ENCODE peak calls at places on chromosomes 2 and 18, in nine cellular contexts. J is endothelial cell, A is GM13977, Q is GM13976, S is HFF-Myc, D is psoas muscle, F is H9, Y is AG04449, R is ovary. K is an unnamed sample.

GRCh38 chr2:232789067-232789466 is 12.7 kb upstream of the KCNJ13 start:
- DNase-seq in J (no peak), A (no peak), Q (no peak), S (no peak), D (no peak), F (no peak), Y (no peak), R (no peak), K (no peak)

GRCh38 chr2:20390524-20391123 is 40.0 kb upstream of the PUM2 start:
- DNase-seq in J (no peak), A (no peak), Q (no peak), S (no peak), D (no peak), F (no peak), Y (no peak), R (no peak), K (no peak)

GRCh38 chr2:16330012-16330411 is 335.6 kb downstream of the CYRIA start:
- DNase-seq in J (no peak), A (no peak), Q (no peak), S (no peak), D (no peak), F (no peak), Y (no peak), R (no peak), K (no peak)

GRCh38 chr18:7565677-7566076 is 1.4 kb upstream of the PTPRM start:
- DNase-seq in J (no peak), A (no peak), Q (no peak), S (no peak), D (no peak), F (no peak), Y (no peak), R (no peak), K (no peak)

GRCh38 chr2:4591261-4591660 is 887.9 kb downstream of the DCDC2C start:
- DNase-seq in J (no peak), A (no peak), Q (no peak), S (no peak), D (no peak), F (no peak), Y (no peak), R (no peak), K (no peak)

GRCh38 chr2:101080214-101081068 is 70.7 kb downstream of the TBC1D8 start:
- DNase-seq in J (no peak), A (no peak), Q (no peak), S (no peak), D (peak; percentile 30), F (no peak), Y (no peak), R (no peak), K (no peak)

GRCh38 chr2:236101311-236101950 is 66.8 kb downstream of the GBX2 start:
- DNase-seq in J (no peak), A (no peak), Q (no peak), S (no peak), D (no peak), F (peak; percentile 56), Y (no peak), R (no peak), K (no peak)

GRCh38 chr2:228847684-228848083 is 423.4 kb downstream of the PID1 start:
- DNase-seq in J (no peak), A (no peak), Q (no peak), S (no peak), D (no peak), F (no peak), Y (no peak), R (no peak), K (no peak)

GRCh38 chr2:77807531-77808215 is 285.5 kb upstream of the LRRTM4 start:
- DNase-seq in J (no peak), A (no peak), Q (no peak), S (no peak), D (no peak), F (no peak), Y (no peak), R (no peak), K (peak; percentile 13)

GRCh38 chr2:42905341-42906114 is 113.1 kb upstream of the HAAO start:
- DNase-seq in J (no peak), A (no peak), Q (no peak), S (no peak), D (peak; percentile 44), F (no peak), Y (no peak), R (no peak), K (peak; percentile 59)

GRCh38 chr2:219099319-219099718 is 38.6 kb upstream of the IHH start:
- DNase-seq in J (no peak), A (no peak), Q (no peak), S (no peak), D (no peak), F (no peak), Y (peak; percentile 28), R (no peak), K (no peak)

GRCh38 chr2:238287702-238288649 is at the start of gene PER2:
- DNase-seq in J (peak; percentile 49), A (peak; percentile 50), Q (peak; percentile 60), S (peak; percentile 60), D (peak; percentile 70), F (peak; percentile 66), Y (peak; percentile 69), R (peak; percentile 76), K (peak; percentile 75)

DNA sequence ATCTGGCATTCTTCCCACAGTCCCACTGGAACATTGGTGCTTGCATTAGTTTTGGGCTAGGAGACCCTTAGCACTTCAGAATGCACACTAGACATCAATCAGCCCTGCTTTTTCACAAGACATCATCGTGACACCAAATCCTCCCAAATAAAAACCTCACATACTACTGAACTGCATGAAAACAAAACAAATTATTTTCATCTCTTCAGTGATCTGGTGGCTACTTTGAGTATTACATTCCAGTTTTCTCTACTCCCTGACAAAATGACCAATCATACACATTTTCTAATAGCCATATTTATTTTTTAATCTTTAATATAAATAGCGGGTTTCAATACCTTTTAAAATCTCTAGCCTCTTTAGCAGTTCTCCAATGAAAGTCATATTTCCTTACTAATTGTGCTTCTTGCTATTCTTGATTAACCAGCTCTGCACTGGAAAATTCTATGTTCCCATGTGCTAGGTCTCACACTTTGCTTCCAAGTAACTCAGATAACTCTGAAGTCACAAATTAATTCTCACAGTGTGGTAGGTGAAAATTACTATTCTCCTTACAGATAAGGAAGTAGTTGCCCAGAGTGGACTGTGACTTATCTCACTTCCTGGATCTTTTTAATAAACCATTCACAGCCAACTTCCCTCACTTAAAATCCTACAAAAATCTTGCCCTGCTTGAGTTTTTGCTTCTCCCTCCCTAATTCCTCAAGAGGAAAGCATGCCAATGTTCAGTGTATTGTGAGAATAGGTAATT is 82.5 kb upstream of the EPB41L3 start:
- DNase-seq in J (no peak), A (no peak), Q (no peak), S (no peak), D (no peak), F (no peak), Y (no peak), R (no peak), K (no peak)
- TF ChIP-seq CTCF in J (peak; percentile 47), A (no peak), Q (no peak), S (no peak), D (no peak), F (no peak), Y (no peak), R (no peak), K (no peak)

DNA sequence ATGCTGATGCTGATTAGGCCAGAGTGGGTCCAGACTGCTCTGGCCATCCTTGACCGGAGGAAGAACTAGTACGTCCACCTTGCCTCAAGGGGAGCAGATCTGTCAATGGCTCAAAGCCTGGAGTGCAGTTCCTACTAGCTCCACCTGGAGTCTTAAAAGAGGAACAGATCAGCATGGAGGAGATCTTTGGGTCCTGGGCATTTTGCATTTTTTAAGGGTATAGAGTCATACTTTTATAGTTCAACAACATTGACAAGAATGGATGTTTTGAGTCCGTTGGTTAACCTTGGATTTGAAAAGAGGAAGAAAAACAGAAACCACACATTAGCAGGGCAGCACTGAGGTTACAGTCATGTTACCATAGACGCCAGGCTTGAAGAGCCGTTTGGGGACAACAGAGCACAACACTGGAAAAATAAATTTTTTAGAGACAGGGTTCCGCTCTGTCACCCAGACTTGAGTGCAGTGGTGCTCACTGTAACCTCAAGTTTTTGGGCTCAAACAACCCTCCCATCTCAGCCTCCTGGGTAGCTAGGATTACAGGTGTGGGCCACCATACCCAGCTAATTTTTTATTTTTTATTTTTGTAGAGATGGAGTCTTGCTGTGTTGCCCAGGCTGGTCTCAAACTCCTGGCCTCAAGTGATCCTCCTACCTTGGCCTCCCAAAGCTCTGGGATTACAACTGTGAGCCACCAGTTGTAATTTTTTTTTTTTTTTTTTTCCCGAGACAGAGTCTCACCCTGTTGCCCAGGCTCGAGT is 78.5 kb downstream of the PRKCE start:
- DNase-seq in J (no peak), A (peak; percentile 52), Q (peak; percentile 31), S (no peak), D (no peak), F (no peak), Y (no peak), R (no peak), K (peak; percentile 78)
- TF ChIP-seq CTCF in J (peak; percentile 43), A (peak; percentile 54), Q (peak; percentile 32), S (peak; percentile 27), D (no peak), F (peak; percentile 52), Y (no peak), R (no peak), K (peak; percentile 56)

GRCh38 chr2:174342600-174343342 is 8.0 kb downstream of the SP9 start:
- DNase-seq in J (peak; percentile 16), A (peak; percentile 45), Q (no peak), S (no peak), D (no peak), F (no peak), Y (no peak), R (no peak), K (peak; percentile 64)

GRCh38 chr2:174341995-174342571 is 7.3 kb downstream of the SP9 start:
- DNase-seq in J (peak; percentile 35), A (peak; percentile 24), Q (no peak), S (no peak), D (peak; percentile 19), F (no peak), Y (no peak), R (no peak), K (no peak)

GRCh38 chr2:174343638-174344455 is 9.1 kb downstream of the SP9 start:
- DNase-seq in J (peak; percentile 25), A (peak; percentile 26), Q (no peak), S (no peak), D (no peak), F (no peak), Y (no peak), R (no peak), K (no peak)

GRCh38 chr2:174343343-174343637 is 8.5 kb downstream of the SP9 start:
- DNase-seq in J (no peak), A (no peak), Q (no peak), S (no peak), D (no peak), F (no peak), Y (no peak), R (no peak), K (peak; percentile 21)

GRCh38 chr2:174344716-174345472 is 10.1 kb downstream of the SP9 start:
- DNase-seq in J (no peak), A (peak; percentile 40), Q (no peak), S (peak; percentile 31), D (no peak), F (no peak), Y (no peak), R (no peak), K (peak; percentile 69)
- TF ChIP-seq CTCF in J (peak; percentile 75), A (peak; percentile 32), Q (no peak), S (peak; percentile 22), D (peak; percentile 25), F (peak; percentile 68), Y (peak; percentile 9), R (no peak), K (peak; percentile 7)

GRCh38 chr18:62745089-62745751 is 29.9 kb downstream of the PHLPP1 start:
- DNase-seq in J (no peak), A (no peak), Q (no peak), S (no peak), D (no peak), F (no peak), Y (no peak), R (no peak), K (no peak)
- TF ChIP-seq CTCF in J (no peak), A (no peak), Q (no peak), S (no peak), D (no peak), F (no peak), Y (no peak), R (no peak), K (no peak)

K was measured in NB4.